ENCODE peak calls at places on chromosome X, in ten cellular contexts. K, X, D, T, I, R, U, V, M and C are unnamed samples.

GRCh38 chrX:107935664-107936433 is 46.3 kb downstream of the TEX13B start:
- DNase-seq in K (no peak), U (no peak), I (no peak), D (no peak), V (peak; percentile 21), X (no peak), T (no peak), R (peak; percentile 7), M (no peak), C (no peak)

GRCh38 chrX:19846995-19847790 is 40.2 kb downstream of the SH3KBP1 start:
- DNase-seq in U (no peak), T (no peak), V (peak; percentile 41), R (peak; percentile 92), D (peak; percentile 81), I (no peak), K (peak; percentile 69), M (no peak), X (no peak), C (no peak)

GRCh38 chrX:73028876-73029275 is 26.1 kb downstream of the PABPC1L2B start:
- DNase-seq in T (no peak), I (no peak), M (no peak), X (no peak), D (no peak), R (no peak), U (no peak), K (no peak), V (no peak), C (no peak)

GRCh38 chrX:24204331-24204730 is 54.8 kb downstream of the ZFX start:
- DNase-seq in X (no peak), R (peak; percentile 69), M (no peak), U (no peak), T (no peak), V (no peak), K (no peak), I (no peak), D (peak; percentile 28), C (no peak)

GRCh38 chrX:78024349-78025108 is 55.1 kb upstream of the PGAM4 start:
- DNase-seq in U (no peak), M (no peak), T (peak; percentile 15), R (peak; percentile 7), V (peak; percentile 67), I (peak; percentile 2), D (no peak), K (peak; percentile 68), X (no peak), C (peak; percentile 45)

GRCh38 chrX:78104447-78105176 is 564 bp downstream of the PGK1 start:
- DNase-seq in I (no peak), V (peak; percentile 33), U (peak; percentile 10), T (no peak), R (peak; percentile 46), X (peak; percentile 12), M (no peak), D (peak; percentile 41), K (peak; percentile 67), C (peak; percentile 75)

GRCh38 chrX:108032944-108033343 is 11.9 kb upstream of the VSIG1 start:
- DNase-seq in I (no peak), K (no peak), R (no peak), X (no peak), M (no peak), T (no peak), D (no peak), U (no peak), V (no peak), C (no peak)

GRCh38 chrX:15434205-15434604 is 50.0 kb upstream of the VEGFD start:
- DNase-seq in R (no peak), T (no peak), K (no peak), V (no peak), M (no peak), U (no peak), D (no peak), X (no peak), I (no peak), C (no peak)

GRCh38 chrX:30880058-30880457 is 9.0 kb downstream of the TAB3 start:
- DNase-seq in K (no peak), D (no peak), R (no peak), M (no peak), V (no peak), X (no peak), U (no peak), T (no peak), I (no peak), C (no peak)

GRCh38 chrX:125492439-125492838 is 172.8 kb downstream of the TEX13C start:
- DNase-seq in R (no peak), M (no peak), V (no peak), X (no peak), K (peak; percentile 12), I (no peak), D (no peak), U (no peak), T (no peak), C (no peak)

GRCh38 chrX:149937881-149938426 is 337 bp downstream of the EOLA2 start:
- DNase-seq in X (no peak), D (peak; percentile 1), T (no peak), R (no peak), K (no peak), U (peak; percentile 16), M (no peak), V (peak; percentile 7), I (no peak), C (no peak)

GRCh38 chrX:144840616-144841015 is 406.7 kb upstream of the SPANXN1 start:
- DNase-seq in T (no peak), K (no peak), R (no peak), D (no peak), M (no peak), X (no peak), V (no peak), U (no peak), I (no peak), C (no peak)

GRCh38 chrX:70694339-70695122 is 214.0 kb downstream of the TEX11 start:
- DNase-seq in K (no peak), X (no peak), U (no peak), V (no peak), T (no peak), R (no peak), D (no peak), M (no peak), I (no peak), C (no peak)

GRCh38 chrX:10471426-10471825 is 149.0 kb downstream of the MID1 start:
- DNase-seq in R (no peak), K (no peak), M (no peak), X (no peak), U (no peak), I (no peak), D (no peak), T (no peak), V (no peak), C (no peak)

GRCh38 chrX:129139837-129140679 is 383.2 kb downstream of the SMARCA1 start:
- DNase-seq in T (no peak), D (peak; percentile 54), I (no peak), V (no peak), U (no peak), K (no peak), M (no peak), R (no peak), X (no peak), C (peak; percentile 91)

GRCh38 chrX:13463608-13464007 is 105.8 kb upstream of the EGFL6 start:
- DNase-seq in D (peak; percentile 80), M (no peak), R (peak; percentile 87), V (peak; percentile 8), X (no peak), U (no peak), K (peak; percentile 78), I (no peak), T (no peak), C (no peak)